ENCODE peak calls at places on chromosome 19, in eight cellular contexts. T is kidney, P is IMR-90, J is left lung, Z is fibroblast of lung, V is heart right ventricle, K is GM23338, R is DND-41. B is an unnamed sample.

GRCh38 chr19:54420383-54421168 is 5.3 kb downstream of the TTYH1 start:
- DNase-seq in V (peak; percentile 76), Z (no peak), T (peak; percentile 77), J (no peak), K (peak; percentile 94), P (no peak), R (no peak), B (no peak)

GRCh38 chr19:43575955-43576451 is 402 bp downstream of the PINLYP start:
- DNase-seq in K (no peak), J (no peak), P (no peak), R (no peak), T (peak; percentile 76), Z (no peak), V (no peak), B (no peak)

GRCh38 chr19:6969490-6969889 is 51.7 kb downstream of the MBD3L2B start:
- DNase-seq in K (no peak), Z (no peak), J (no peak), V (no peak), P (no peak), R (no peak), T (no peak), B (no peak)

GRCh38 chr19:8600816-8601215 is 9.7 kb downstream of the ADAMTS10 start:
- DNase-seq in Z (no peak), T (no peak), J (no peak), P (no peak), R (no peak), V (no peak), K (no peak), B (no peak)

GRCh38 chr19:8366961-8367326 is 3.0 kb downstream of the ANGPTL4 start:
- DNase-seq in K (no peak), Z (peak; percentile 32), T (no peak), R (no peak), P (no peak), V (no peak), J (no peak), B (no peak)

GRCh38 chr19:13906525-13906904 is 514 bp downstream of the CC2D1A start:
- DNase-seq in K (peak; percentile 43), V (peak; percentile 27), J (peak; percentile 52), T (no peak), Z (no peak), P (no peak), R (peak; percentile 28), B (no peak)

GRCh38 chr19:11382898-11383705 is 1.0 kb downstream of the EPOR start:
- DNase-seq in V (peak; percentile 45), K (peak; percentile 85), J (peak; percentile 74), P (no peak), Z (no peak), T (peak; percentile 89), R (no peak), B (no peak)

GRCh38 chr19:49953376-49953775 is 7.6 kb downstream of the SIGLEC11 start:
- DNase-seq in J (no peak), K (no peak), P (no peak), T (no peak), V (no peak), R (no peak), Z (no peak), B (no peak)

GRCh38 chr19:51739466-51740213 is 12.0 kb downstream of the FPR1 start:
- DNase-seq in R (no peak), T (no peak), V (no peak), Z (peak; percentile 39), K (no peak), J (no peak), P (no peak), B (no peak)

GRCh38 chr19:51740356-51740755 is 11.3 kb downstream of the FPR1 start:
- DNase-seq in J (no peak), T (no peak), R (no peak), Z (no peak), V (no peak), K (no peak), P (no peak), B (no peak)

GRCh38 chr19:51733742-51734522 is 10.1 kb upstream of the HAS1 start:
- DNase-seq in Z (peak; percentile 24), T (no peak), V (no peak), K (peak; percentile 62), P (no peak), J (no peak), R (no peak), B (no peak)

GRCh38 chr19:51735759-51736449 is 12.1 kb upstream of the HAS1 start:
- DNase-seq in P (peak; percentile 3), T (no peak), Z (peak; percentile 81), V (peak; percentile 41), K (no peak), J (peak; percentile 86), R (no peak), B (no peak)

GRCh38 chr19:51737924-51738323 is 13.8 kb downstream of the FPR1 start:
- DNase-seq in Z (no peak), P (no peak), R (no peak), V (no peak), K (no peak), T (no peak), J (no peak), B (no peak)
- TF ChIP-seq CTCF in Z (no peak), P (no peak), R (no peak), V (no peak), K (no peak), T (no peak), J (no peak), B (no peak)

DNA sequence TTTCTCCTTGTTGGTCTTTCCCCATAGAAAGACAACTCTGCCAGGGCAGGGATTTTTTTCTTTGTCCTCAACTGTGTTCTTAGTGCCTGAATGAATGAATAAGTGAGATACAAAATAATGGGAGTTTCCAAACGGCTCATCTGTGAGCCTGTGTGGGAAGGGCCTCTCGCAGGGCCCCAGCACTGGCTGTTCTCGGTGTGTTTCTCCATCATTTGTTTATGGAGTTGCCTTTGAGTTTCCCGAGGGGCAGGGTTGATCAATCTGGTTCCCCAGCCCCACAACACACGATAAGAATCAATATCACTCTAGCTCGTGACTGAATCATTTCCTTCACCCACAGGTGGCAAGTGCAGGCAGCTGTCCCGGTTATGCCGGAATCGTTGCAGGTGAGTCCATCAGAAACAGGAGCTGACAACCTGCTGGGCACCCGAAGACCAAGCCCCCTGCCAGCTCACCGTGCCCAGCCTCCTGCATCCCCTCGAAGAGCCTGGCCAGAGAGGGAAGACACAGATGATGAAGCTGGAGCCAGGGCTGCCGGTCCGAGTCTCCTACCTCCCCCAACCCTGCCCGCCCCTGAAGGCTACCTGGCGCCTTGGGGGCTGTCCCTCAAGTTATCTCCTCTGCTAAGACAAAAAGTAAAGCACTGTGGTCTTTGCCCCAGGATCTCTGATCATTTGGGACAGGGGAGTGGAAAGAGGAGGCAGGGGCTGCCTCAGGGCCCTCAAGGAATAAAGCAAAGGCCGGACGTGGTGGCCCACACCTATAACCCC is 14.9 kb downstream of the FXYD5 start:
- DNase-seq in V (no peak), K (no peak), Z (no peak), P (no peak), T (no peak), J (no peak), R (no peak), B (no peak)
- H3K4me3 ChIP-seq in V (no peak overlapping the region), K (no peak overlapping the region), Z (no peak overlapping the region), P (no peak overlapping the region), T (no peak overlapping the region), J (no peak overlapping the region), R (no peak overlapping the region), B (no peak overlapping the region)

DNA sequence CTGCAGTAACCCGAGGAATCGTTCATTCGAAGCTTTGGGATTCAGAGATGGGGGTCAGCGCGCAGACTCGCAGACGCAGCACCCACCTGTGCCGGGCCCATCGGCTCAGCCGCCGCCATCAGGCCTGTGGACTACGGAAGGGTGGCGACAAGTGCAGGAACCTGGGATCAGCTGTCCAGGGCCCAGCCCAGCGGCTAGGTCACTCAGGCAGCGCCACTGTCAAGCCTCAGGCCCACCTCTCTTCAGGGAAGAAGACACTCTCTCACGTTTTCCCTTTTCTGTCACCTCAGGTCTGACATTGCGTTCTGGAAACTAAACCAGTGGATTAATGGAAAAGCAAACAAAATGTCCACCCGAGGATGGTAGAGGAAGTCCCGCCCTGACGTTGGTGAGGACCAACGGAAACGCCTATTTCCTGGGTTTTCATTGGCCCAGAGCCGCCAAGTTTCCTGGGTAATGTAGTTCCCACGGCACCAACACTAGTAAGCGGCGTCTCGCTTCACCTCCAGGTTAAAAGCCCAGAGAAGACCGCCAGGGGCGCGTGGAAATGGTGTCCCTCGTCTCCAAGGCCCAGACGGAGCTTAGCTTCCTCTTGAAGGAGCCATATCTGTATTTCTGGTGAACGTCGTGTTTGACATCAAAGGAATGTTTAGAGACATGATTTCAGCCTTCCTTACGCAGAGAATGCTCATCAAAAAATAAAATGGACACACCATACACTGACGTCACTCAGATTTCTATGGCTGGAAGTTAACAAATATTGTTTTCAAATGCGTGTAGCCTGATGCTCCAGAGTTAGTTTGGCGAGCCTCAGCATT is at the start of gene ZNF772:
- DNase-seq in K (peak; percentile 99), T (peak; percentile 93), J (peak; percentile 92), R (peak; percentile 95), Z (peak; percentile 94), V (peak; percentile 97), P (peak; percentile 96), B (peak; percentile 85)
- TF ChIP-seq CTCF in K (peak; percentile 68), T (peak; percentile 42), J (peak; percentile 59), R (peak; percentile 74), Z (peak; percentile 60), V (peak; percentile 66), P (peak; percentile 78), B (peak; percentile 74)

GRCh38 chr19:56642711-56643459 is at the start of gene SMIM17:
- DNase-seq in V (no peak), R (no peak), Z (no peak), P (no peak), K (no peak), J (no peak), T (no peak), B (no peak)
- H3K4me3 ChIP-seq in V (no peak within 1 kb of the TSS), R (no peak within 1 kb of the TSS), Z (no peak within 1 kb of the TSS), P (no peak within 1 kb of the TSS), K (no peak within 1 kb of the TSS), J (no peak within 1 kb of the TSS), T (no peak within 1 kb of the TSS), B (no peak within 1 kb of the TSS)

DNA sequence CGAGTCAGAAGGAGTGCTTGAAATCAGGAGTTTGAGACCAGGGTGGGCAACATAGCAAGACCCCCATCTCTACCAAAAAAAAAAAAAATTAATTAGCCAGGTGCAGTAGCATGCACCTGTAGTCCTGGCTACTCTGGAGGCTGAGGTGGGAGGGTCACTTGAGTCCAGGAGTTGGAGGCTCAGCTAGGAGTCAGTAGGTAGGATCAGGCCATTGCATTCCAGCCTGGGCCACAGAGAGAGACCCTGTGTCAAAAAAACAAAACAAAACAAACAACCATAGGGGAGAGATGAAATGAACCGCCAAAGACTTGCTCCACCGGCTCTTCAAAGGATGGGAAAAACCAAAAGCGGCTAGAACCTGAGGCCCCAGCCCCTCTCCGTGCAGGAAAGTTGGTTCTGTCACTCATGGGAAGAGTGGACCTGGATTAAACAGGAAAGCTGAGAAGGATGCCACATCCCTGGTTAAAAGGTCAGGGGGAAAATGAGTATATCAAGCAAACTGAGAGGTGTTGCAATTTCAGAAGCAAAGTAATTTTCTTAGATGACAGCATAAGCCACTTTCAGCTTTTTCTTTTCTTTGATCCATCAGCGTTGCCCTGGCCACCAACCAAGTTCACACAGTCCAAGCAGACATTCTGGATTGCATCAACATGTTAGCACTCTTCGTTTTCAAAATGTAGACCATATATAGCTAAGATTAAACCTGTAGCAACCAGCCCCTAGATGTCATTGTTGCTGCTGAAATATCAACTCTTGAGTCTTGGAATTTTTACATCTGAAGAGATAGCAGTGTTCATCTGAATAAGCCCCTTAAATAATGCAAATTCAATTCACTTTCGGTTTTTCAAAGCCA is 8.9 kb upstream of the ZNF507 start:
- DNase-seq in V (no peak), Z (no peak), K (no peak), R (no peak), J (no peak), T (no peak), P (peak; percentile 59), B (no peak)
- TF ChIP-seq CTCF in V (peak; percentile 29), Z (peak; percentile 36), K (no peak), R (no peak), J (no peak), T (peak; percentile 6), P (peak; percentile 44), B (no peak)

B was measured in GM12864.